ENCODE peak calls at places on chromosomes 4 and X, in five cellular contexts. M is upper lobe of right lung, R is HCT116, L is heart right ventricle, F is upper lobe of left lung. E is an unnamed sample. For H3K4me1, the result is how much of the 10 kb centered on the place peaks cover.

GRCh38 chr4:189124149-189124758 is 816.4 kb upstream of the FRG1 start:
- DNase-seq in M (no peak), F (no peak), R (peak), L (no peak), E (no peak)

GRCh38 chr4:115720611-115721010 is 607.2 kb upstream of the NDST4 start:
- DNase-seq in L (no peak), F (no peak), R (no peak), M (no peak), E (no peak)

GRCh38 chr4:108116423-108117168 is 52.1 kb downstream of the LEF1 start:
- DNase-seq in R (no peak), F (no peak), M (no peak), L (no peak), E (peak)

GRCh38 chrX:109818921-109819320 is 85.9 kb upstream of the ACSL4 start:
- DNase-seq in R (no peak), F (no peak), M (no peak), L (no peak), E (no peak)

GRCh38 chrX:9414416-9414815 is 50.4 kb upstream of the TBL1X start:
- DNase-seq in F (no peak), L (no peak), M (no peak), R (no peak), E (no peak)

GRCh38 chrX:22366866-22367265 is 94.2 kb downstream of the CBLL2 start:
- DNase-seq in M (no peak), L (no peak), F (no peak), R (no peak), E (no peak)

GRCh38 chr4:40190880-40191815 is 5.7 kb upstream of the RHOH start:
- DNase-seq in R (no peak), L (no peak), F (no peak), M (no peak), E (no peak)

GRCh38 chr4:8198906-8199593 is at the start of gene SH3TC1:
- DNase-seq in R (peak), F (peak), M (peak), L (peak), E (peak)

GRCh38 chrX:28668303-28668702 is 81.1 kb downstream of the IL1RAPL1 start:
- DNase-seq in M (no peak), R (no peak), F (no peak), L (no peak), E (no peak)

GRCh38 chr4:92261256-92261655 is 42.5 kb upstream of the GRID2 start:
- DNase-seq in F (no peak), L (no peak), R (no peak), M (no peak), E (no peak)
- H3K27ac ChIP-seq in F (no peak), L (no peak), R (no peak), M (no peak), E (no peak)

GRCh38 chrX:37755073-37755472 is 24.8 kb upstream of the CYBB start:
- DNase-seq in M (no peak), L (peak), R (no peak), F (no peak), E (peak)
- H3K4me1 ChIP-seq in M (under half), L (under half), R (under half), F (under half), E (half or more)

GRCh38 chr4:57053508-57053907 is 56.7 kb downstream of the IGFBP7 start:
- DNase-seq in M (no peak), R (no peak), F (no peak), L (no peak), E (no peak)

GRCh38 chr4:57048590-57049304 is 61.4 kb downstream of the IGFBP7 start:
- DNase-seq in L (no peak), F (no peak), M (no peak), R (no peak), E (no peak)

GRCh38 chr4:57051100-57051499 is 59.1 kb downstream of the IGFBP7 start:
- DNase-seq in F (no peak), R (no peak), M (no peak), L (peak), E (no peak)

GRCh38 chr4:57055873-57056272 is 54.3 kb downstream of the IGFBP7 start:
- DNase-seq in L (no peak), F (peak), R (no peak), M (no peak), E (no peak)

DNA sequence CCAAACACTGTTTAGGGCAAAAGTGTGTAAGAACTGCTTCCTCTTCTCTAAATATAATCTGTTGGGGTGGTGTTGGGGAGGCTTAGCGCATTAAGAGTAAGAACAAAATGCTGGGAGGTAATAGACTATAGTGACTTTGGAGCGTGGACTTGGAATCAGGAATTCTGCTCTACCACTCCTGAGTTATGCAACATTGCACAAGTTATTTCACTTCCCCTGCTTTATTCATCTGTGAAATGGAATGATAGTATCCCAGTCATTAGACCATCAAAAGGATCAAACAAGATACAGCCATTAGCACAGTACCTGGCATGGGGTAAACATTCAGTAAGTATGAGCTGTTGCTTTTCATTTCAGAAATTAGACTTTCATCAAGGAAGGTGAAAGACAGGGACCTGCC is 58.7 kb downstream of the IGFBP7 start:
- DNase-seq in L (no peak), M (no peak), R (no peak), F (no peak), E (no peak)
- H3K27ac ChIP-seq in L (peak), M (no peak), R (no peak), F (no peak), E (no peak)

GRCh38 chrX:20322887-20323286 is 56.2 kb upstream of the RPS6KA3 start:
- DNase-seq in L (no peak), R (no peak), M (no peak), F (no peak), E (no peak)
- H3K4me1 ChIP-seq in L (under half), R (under half), M (under half), F (under half), E (under half)

GRCh38 chr4:86993909-86994672 is 59.3 kb downstream of the AFF1 start:
- DNase-seq in L (no peak), M (no peak), R (no peak), F (no peak), E (no peak)
- H3K27ac ChIP-seq in L (no peak), M (no peak), R (no peak), F (no peak), E (no peak)

DNA sequence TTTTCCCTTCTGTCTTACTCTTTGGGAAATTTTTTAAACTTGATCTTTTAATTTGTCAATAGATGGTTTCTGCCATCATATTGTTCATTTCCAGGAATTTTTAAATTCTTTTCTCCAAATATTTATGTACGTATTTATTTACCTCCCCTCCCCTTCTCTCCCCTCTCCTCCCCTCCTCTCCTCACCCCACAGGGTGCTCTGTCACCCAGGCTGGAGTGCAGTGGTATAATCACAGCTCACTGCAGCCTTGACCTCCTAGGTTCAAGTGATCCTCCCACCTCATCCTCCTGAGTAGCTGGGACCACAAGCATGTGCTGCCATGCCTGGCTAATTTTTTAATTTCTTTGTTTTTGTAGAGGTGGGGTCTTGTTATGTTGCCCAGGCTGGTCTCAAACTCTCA is 73.8 kb downstream of the WWC2 start:
- DNase-seq in L (no peak), F (no peak), R (no peak), M (no peak), E (no peak)
- H3K4me1 ChIP-seq in L (half or more), F (under half), R (under half), M (under half), E (under half)

GRCh38 chr4:113837397-113837796 is 75.9 kb upstream of the CAMK2D start:
- DNase-seq in F (no peak), R (no peak), L (no peak), M (no peak), E (no peak)
- H3K27ac ChIP-seq in F (no peak), R (no peak), L (no peak), M (no peak), E (no peak)

GRCh38 chr4:103449285-103449684 is 251.1 kb upstream of the CENPE start:
- DNase-seq in R (no peak), F (no peak), M (no peak), L (no peak), E (no peak)
- H3K4me1 ChIP-seq in R (under half), F (under half), M (under half), L (under half), E (under half)

GRCh38 chrX:107673401-107673800 is 45.1 kb downstream of the PRPS1 start:
- DNase-seq in F (no peak), M (no peak), L (no peak), R (no peak), E (no peak)
- H3K27ac ChIP-seq in F (peak), M (peak), L (peak), R (no peak), E (peak)

E was measured in CD4-positive, alpha-beta memory T cell.